ENCODE peak calls at places on chromosome 12, in eight cellular contexts. U, P, E, O, H, B, K and X are unnamed samples.

GRCh38 chr12:76144253-76144564 is 59.7 kb upstream of the NAP1L1 start:
- ATAC-seq in U (no peak), P (no peak), E (no peak), O (no peak), H (no peak), B (no peak), K (no peak), X (peak; percentile 31)

GRCh38 chr12:59843260-59843843 is 247.5 kb downstream of the SLC16A7 start:
- ATAC-seq in U (no peak), P (peak; percentile 73), E (no peak), O (no peak), H (no peak), B (no peak), K (no peak), X (no peak)

GRCh38 chr12:30188602-30189326 is 405.0 kb upstream of the TMTC1 start:
- ATAC-seq in U (peak; percentile 80), P (no peak), E (no peak), O (peak; percentile 50), H (no peak), B (no peak), K (peak; percentile 74), X (no peak)

GRCh38 chr12:45718306-45718705 is 11.2 kb upstream of the ARID2 start:
- ATAC-seq in U (no peak), P (no peak), E (no peak), O (no peak), H (no peak), B (peak; percentile 34), K (no peak), X (no peak)

GRCh38 chr12:51262758-51263177 is 7.4 kb downstream of the SMAGP start:
- ATAC-seq in U (no peak), P (peak; percentile 49), E (peak; percentile 29), O (no peak), H (peak; percentile 30), B (no peak), K (no peak), X (peak; percentile 23)

GRCh38 chr12:108193922-108194321 is 64.8 kb downstream of the WSCD2 start:
- ATAC-seq in U (peak; percentile 23), P (peak; percentile 63), E (no peak), O (no peak), H (no peak), B (no peak), K (peak; percentile 26), X (no peak)

GRCh38 chr12:50241178-50241577 is 42.1 kb downstream of the LIMA1 start:
- ATAC-seq in U (no peak), P (peak; percentile 65), E (no peak), O (no peak), H (no peak), B (no peak), K (no peak), X (no peak)

GRCh38 chr12:126819554-126819953 is 1447.4 kb upstream of the TMEM132C start:
- ATAC-seq in U (no peak), P (no peak), E (no peak), O (no peak), H (no peak), B (no peak), K (no peak), X (no peak)

GRCh38 chr12:57735952-57736742 is 2.4 kb downstream of the AGAP2 start:
- ATAC-seq in U (peak; percentile 49), P (peak; percentile 43), E (no peak), O (peak; percentile 40), H (no peak), B (no peak), K (peak; percentile 21), X (no peak)

GRCh38 chr12:45357547-45358417 is 141.9 kb downstream of the ANO6 start:
- ATAC-seq in U (peak; percentile 87), P (peak; percentile 76), E (no peak), O (peak; percentile 79), H (no peak), B (no peak), K (peak; percentile 78), X (no peak)

GRCh38 chr12:108446766-108447165 is 68.3 kb upstream of the FICD start:
- ATAC-seq in U (peak; percentile 61), P (no peak), E (no peak), O (peak; percentile 45), H (no peak), B (no peak), K (no peak), X (no peak)

GRCh38 chr12:115584156-115584555 is 693.3 kb downstream of the MED13L start:
- ATAC-seq in U (no peak), P (no peak), E (no peak), O (no peak), H (no peak), B (no peak), K (no peak), X (no peak)

GRCh38 chr12:94761559-94761958 is 111.2 kb upstream of the TMCC3 start:
- ATAC-seq in U (no peak), P (no peak), E (peak; percentile 80), O (no peak), H (peak; percentile 83), B (peak; percentile 82), K (no peak), X (peak; percentile 94)

GRCh38 chr12:47811581-47812484 is 7.9 kb downstream of the HDAC7 start:
- ATAC-seq in U (peak; percentile 41), P (no peak), E (no peak), O (peak; percentile 53), H (no peak), B (no peak), K (peak; percentile 78), X (no peak)

GRCh38 chr12:6377667-6377994 is 2.3 kb upstream of the SCNN1A start:
- ATAC-seq in U (peak; percentile 51), P (peak; percentile 82), E (no peak), O (peak; percentile 50), H (no peak), B (no peak), K (peak; percentile 48), X (no peak)

GRCh38 chr12:56635539-56636117 is 5.5 kb upstream of the BAZ2A start:
- ATAC-seq in U (no peak), P (no peak), E (no peak), O (no peak), H (no peak), B (peak; percentile 0), K (no peak), X (no peak)

GRCh38 chr12:43797561-43798217 is 8.4 kb downstream of the TWF1 start:
- ATAC-seq in U (no peak), P (no peak), E (no peak), O (no peak), H (no peak), B (peak; percentile 19), K (no peak), X (no peak)

GRCh38 chr12:79567164-79567563 is 123.6 kb downstream of the PAWR start:
- ATAC-seq in U (no peak), P (peak; percentile 33), E (no peak), O (no peak), H (no peak), B (no peak), K (no peak), X (no peak)

GRCh38 chr12:82919365-82920054 is 232.8 kb downstream of the TMTC2 start:
- ATAC-seq in U (no peak), P (no peak), E (no peak), O (no peak), H (no peak), B (no peak), K (peak; percentile 64), X (no peak)